ENCODE peak calls at places on chromosomes 13 and 19, in eight cellular contexts. P is lower leg skin; F is NT2/D1; H is BJ; I is neuronal stem cell; K is effector memory CD4-positive, alpha-beta T cell; M is fibroblast of mammary gland; W is heart right ventricle. U is an unnamed sample.

GRCh38 chr19:40714519-40715299 is 2.0 kb downstream of the COQ8B start:
- DNase-seq in P (peak), F (peak), H (no peak), I (peak), K (peak), M (peak), W (peak), U (peak)

GRCh38 chr13:97849305-97849704 is 104.2 kb upstream of the IPO5 start:
- DNase-seq in P (no peak), F (no peak), H (no peak), I (peak), K (no peak), M (peak), W (no peak), U (no peak)

GRCh38 chr19:54882758-54883157 is 8.7 kb downstream of the FCAR start:
- DNase-seq in P (no peak), F (no peak), H (no peak), I (no peak), K (no peak), M (no peak), W (no peak), U (no peak)

GRCh38 chr19:27974082-27974513 is 1238.9 kb downstream of the UQCRFS1 start:
- DNase-seq in P (no peak), F (no peak), H (no peak), I (peak), K (no peak), M (peak), W (no peak), U (no peak)

GRCh38 chr13:30865131-30866009 is 40.7 kb upstream of the MEDAG start:
- DNase-seq in P (peak), F (no peak), H (peak), I (peak), K (no peak), M (peak), W (peak), U (peak)

GRCh38 chr13:74062933-74063332 is 71.3 kb downstream of the KLF12 start:
- DNase-seq in P (no peak), F (no peak), H (no peak), I (no peak), K (no peak), M (peak), W (peak), U (no peak)

GRCh38 chr13:20825476-20825875 is 51.7 kb upstream of the EEF1AKMT1 start:
- DNase-seq in P (no peak), F (no peak), H (no peak), I (no peak), K (no peak), M (no peak), W (no peak), U (no peak)

GRCh38 chr19:46551175-46551574 is 50.0 kb upstream of the CALM3 start:
- DNase-seq in P (no peak), F (no peak), H (no peak), I (no peak), K (no peak), M (no peak), W (no peak), U (no peak)

GRCh38 chr13:59269476-59269875 is 894.3 kb downstream of the DIAPH3 start:
- DNase-seq in P (no peak), F (no peak), H (peak), I (no peak), K (no peak), M (no peak), W (no peak), U (peak)

GRCh38 chr19:13417054-13417453 is 89.2 kb downstream of the CACNA1A start:
- DNase-seq in P (no peak), F (no peak), H (no peak), I (no peak), K (no peak), M (no peak), W (peak), U (no peak)

GRCh38 chr13:30341815-30342570 is 34.6 kb upstream of the KATNAL1 start:
- DNase-seq in P (peak), F (no peak), H (peak), I (no peak), K (no peak), M (peak), W (peak), U (peak)

GRCh38 chr19:49910179-49910578 is 13.5 kb upstream of the IL4I1 start:
- DNase-seq in P (no peak), F (no peak), H (no peak), I (no peak), K (no peak), M (no peak), W (no peak), U (no peak)

GRCh38 chr19:7636691-7637373 is at the start of gene STXBP2:
- DNase-seq in P (peak), F (peak), H (no peak), I (peak), K (peak), M (no peak), W (no peak), U (no peak)

GRCh38 chr19:9741476-9742171 is 26.9 kb downstream of the ZNF846 start:
- DNase-seq in P (no peak), F (no peak), H (no peak), I (no peak), K (no peak), M (no peak), W (no peak), U (no peak)

GRCh38 chr13:86681223-86681622 is 882.0 kb upstream of the SLITRK6 start:
- DNase-seq in P (no peak), F (no peak), H (no peak), I (no peak), K (no peak), M (no peak), W (no peak), U (no peak)

GRCh38 chr19:34481861-34482379 is 362 bp downstream of the WTIP start:
- DNase-seq in P (peak), F (no peak), H (no peak), I (no peak), K (no peak), M (peak), W (no peak), U (no peak)

GRCh38 chr19:35202722-35203674 is 25.5 kb downstream of the FAM187B start:
- DNase-seq in P (no peak), F (peak), H (no peak), I (no peak), K (no peak), M (no peak), W (no peak), U (no peak)

GRCh38 chr13:113560645-113561416 is 23.7 kb upstream of the TFDP1 start:
- DNase-seq in P (peak), F (peak), H (no peak), I (no peak), K (no peak), M (no peak), W (no peak), U (no peak)

GRCh38 chr13:24718192-24718965 is 38.2 kb downstream of the ATP12A start:
- DNase-seq in P (peak), F (no peak), H (no peak), I (no peak), K (no peak), M (no peak), W (peak), U (no peak)

GRCh38 chr19:47601180-47601904 is 7.6 kb upstream of the BICRA start:
- DNase-seq in P (no peak), F (no peak), H (no peak), I (no peak), K (no peak), M (no peak), W (no peak), U (no peak)

GRCh38 chr13:95123726-95124125 is 177.5 kb downstream of the ABCC4 start:
- DNase-seq in P (no peak), F (no peak), H (no peak), I (no peak), K (no peak), M (no peak), W (no peak), U (no peak)

GRCh38 chr13:23427342-23428182 is 5.9 kb downstream of the SACS start:
- DNase-seq in P (no peak), F (no peak), H (peak), I (no peak), K (no peak), M (peak), W (peak), U (peak)

GRCh38 chr19:42420055-42420544 is 7.1 kb downstream of the LIPE start:
- DNase-seq in P (no peak), F (no peak), H (no peak), I (no peak), K (peak), M (peak), W (no peak), U (no peak)

GRCh38 chr19:32404213-32404938 is 1.2 kb upstream of the DPY19L3 start:
- DNase-seq in P (no peak), F (peak), H (no peak), I (peak), K (no peak), M (peak), W (no peak), U (no peak)

GRCh38 chr19:32407004-32407992 is 1.7 kb downstream of the DPY19L3 start:
- DNase-seq in P (peak), F (no peak), H (no peak), I (no peak), K (no peak), M (peak), W (no peak), U (no peak)

GRCh38 chr19:32405431-32406160 is at the start of gene DPY19L3:
- DNase-seq in P (peak), F (peak), H (peak), I (peak), K (peak), M (peak), W (peak), U (peak)

GRCh38 chr19:32404939-32405430 is 585 bp upstream of the DPY19L3 start:
- DNase-seq in P (peak), F (peak), H (no peak), I (no peak), K (peak), M (peak), W (peak), U (no peak)

DNA sequence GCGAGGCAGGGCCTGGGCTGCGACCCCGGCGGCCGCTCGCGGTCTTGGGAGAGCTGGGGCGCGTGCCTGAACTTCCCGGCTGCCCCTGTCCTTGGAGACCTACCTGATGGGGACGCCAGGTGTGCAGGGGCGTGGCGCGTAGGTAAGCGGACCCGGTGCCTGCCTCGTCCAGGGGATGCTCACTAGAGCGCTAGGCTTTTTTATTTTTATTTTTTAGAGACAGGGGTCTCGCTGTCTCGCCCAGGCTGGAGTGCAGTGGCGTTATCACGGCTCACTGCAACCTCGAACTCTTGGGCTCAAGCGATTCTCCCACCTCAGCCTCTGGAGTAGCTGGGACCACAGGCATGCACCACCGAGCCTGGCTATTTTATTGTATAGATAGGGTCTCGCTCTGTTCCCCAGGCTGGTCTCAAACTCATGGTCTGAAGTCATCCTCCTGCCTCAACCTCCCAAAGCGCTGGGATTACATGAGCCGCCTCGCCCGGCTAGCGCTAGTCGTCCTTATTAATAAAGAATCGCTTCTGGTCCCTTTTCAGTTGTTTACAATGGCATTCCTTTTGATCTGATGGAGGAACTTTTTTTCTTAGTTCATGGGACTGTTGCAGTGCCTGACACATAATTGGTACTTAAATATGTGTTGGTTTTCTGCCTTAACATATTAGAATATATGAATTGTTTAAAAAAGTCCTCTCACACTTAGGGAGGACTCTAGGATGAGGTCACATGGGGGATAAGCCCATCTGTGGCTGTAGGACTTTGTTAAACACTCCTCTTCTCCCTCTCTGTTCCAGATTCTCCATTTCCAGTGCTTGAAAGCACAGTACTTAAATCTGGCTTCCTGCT is 812 bp downstream of the DPY19L3 start:
- DNase-seq in P (no peak), F (no peak), H (no peak), I (no peak), K (no peak), M (no peak), W (no peak), U (no peak)
- H3K4me3 ChIP-seq in P (peak), F (peak), H (peak), I (peak), K (peak), M (peak), W (peak), U (peak)

GRCh38 chr13:21879263-21879914 is 208.5 kb downstream of the FGF9 start:
- DNase-seq in P (peak), F (no peak), H (no peak), I (no peak), K (no peak), M (no peak), W (no peak), U (no peak)
- H3K4me3 ChIP-seq in P (no peak), F (no peak), H (no peak), I (no peak), K (no peak), M (no peak), W (no peak), U (no peak)

GRCh38 chr13:50428183-50428877 is 413.1 kb downstream of the KCNRG start:
- DNase-seq in P (no peak), F (no peak), H (no peak), I (no peak), K (no peak), M (no peak), W (no peak), U (no peak)

GRCh38 chr13:50425772-50426171 is 410.5 kb downstream of the KCNRG start:
- DNase-seq in P (no peak), F (no peak), H (no peak), I (no peak), K (no peak), M (no peak), W (no peak), U (no peak)

GRCh38 chr13:50426932-50427331 is 411.7 kb downstream of the KCNRG start:
- DNase-seq in P (no peak), F (no peak), H (no peak), I (no peak), K (no peak), M (no peak), W (no peak), U (no peak)

GRCh38 chr13:50422181-50423148 is 407.2 kb downstream of the KCNRG start:
- DNase-seq in P (no peak), F (no peak), H (no peak), I (no peak), K (no peak), M (no peak), W (no peak), U (no peak)

DNA sequence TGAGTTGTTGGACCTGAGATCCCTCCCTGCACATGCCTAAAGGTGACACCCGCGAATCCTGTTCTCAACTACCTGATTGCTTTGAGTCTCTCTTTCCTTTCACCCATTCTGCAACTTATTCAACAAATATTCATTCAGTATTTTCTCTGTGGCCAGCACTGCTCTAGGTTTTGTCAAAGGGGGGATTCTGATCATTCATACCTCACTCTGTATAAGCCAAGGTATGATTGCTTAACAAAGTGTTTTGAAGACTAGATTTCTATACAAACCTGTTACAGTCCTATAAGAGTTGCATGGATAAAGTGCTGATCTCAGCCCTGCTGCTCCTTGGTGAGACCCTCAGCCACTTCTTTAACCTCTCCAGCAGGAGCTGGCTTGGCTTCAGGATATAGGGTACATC is 409.7 kb downstream of the KCNRG start:
- DNase-seq in P (no peak), F (no peak), H (no peak), I (no peak), K (no peak), M (no peak), W (no peak), U (no peak)
- H3K4me3 ChIP-seq in P (no peak), F (no peak), H (no peak), I (no peak), K (no peak), M (no peak), W (no peak), U (no peak)

DNA sequence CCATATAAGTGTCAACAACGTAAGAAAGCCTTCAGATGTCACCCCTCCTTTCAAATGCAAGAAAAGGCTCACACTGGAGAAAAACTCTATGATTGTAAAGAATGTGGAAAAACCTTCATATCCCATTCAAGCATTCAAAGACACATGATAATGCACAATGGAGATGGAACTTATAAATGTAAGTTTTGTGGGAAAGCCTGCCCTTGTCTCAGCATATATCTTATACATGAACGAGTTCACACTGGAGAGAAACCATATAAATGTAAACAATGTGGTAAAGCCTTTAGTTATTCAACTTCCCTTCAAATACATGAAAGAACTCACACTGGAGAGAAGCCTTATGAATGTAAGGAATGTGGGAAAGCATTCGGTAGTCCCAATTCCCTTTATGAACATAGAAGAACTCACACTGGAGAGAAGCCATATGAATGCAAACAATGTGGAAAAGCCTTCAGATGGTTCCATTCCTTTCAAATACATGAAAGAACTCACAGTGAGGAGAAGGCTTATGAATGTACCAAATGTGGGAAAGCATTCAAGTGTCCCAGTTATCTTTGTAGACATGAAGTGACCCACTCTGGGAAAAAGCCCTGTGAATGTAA is 11.1 kb downstream of the ZNF844 start:
- DNase-seq in P (no peak), F (no peak), H (no peak), I (no peak), K (no peak), M (no peak), W (no peak), U (no peak)
- H3K4me3 ChIP-seq in P (no peak), F (no peak), H (no peak), I (no peak), K (no peak), M (no peak), W (no peak), U (no peak)

DNA sequence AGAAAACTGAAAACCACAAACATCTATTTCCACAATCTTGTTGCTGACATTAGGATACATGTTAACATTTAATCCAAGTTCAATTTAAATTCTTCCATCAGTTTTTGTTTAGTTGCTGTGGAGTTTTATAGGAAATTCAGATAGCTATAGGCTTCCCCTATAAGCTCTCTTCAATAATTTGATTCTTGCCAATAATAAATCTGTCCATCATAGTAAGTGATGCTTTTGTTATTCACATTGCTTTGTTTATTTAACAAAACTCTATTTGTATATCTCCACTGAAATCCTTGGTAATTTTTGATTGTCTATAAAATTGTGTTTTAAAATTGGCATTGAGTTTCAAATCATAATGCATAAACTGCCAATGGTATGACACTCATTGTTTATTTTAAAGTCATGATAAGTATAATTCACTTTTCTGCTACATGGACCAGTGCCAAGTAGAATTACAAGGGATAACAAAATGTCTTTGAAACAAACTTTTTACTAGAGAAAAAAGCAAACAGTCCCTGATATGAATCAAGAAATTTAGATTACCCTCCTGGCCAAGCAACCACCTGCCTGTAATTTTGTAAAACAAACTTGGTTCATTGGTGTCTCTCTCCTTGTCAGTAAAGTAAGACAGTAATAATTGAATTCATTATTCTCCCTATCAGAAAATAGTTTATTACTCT is 577.3 kb upstream of the GPC6 start:
- DNase-seq in P (no peak), F (no peak), H (no peak), I (no peak), K (no peak), M (no peak), W (no peak), U (no peak)
- H3K4me3 ChIP-seq in P (no peak), F (no peak), H (no peak), I (no peak), K (no peak), M (no peak), W (no peak), U (no peak)

GRCh38 chr19:2722541-2723344 is 1.6 kb upstream of the DIRAS1 start:
- DNase-seq in P (no peak), F (no peak), H (peak), I (no peak), K (no peak), M (peak), W (peak), U (no peak)

GRCh38 chr19:2723345-2723715 is 2.2 kb upstream of the DIRAS1 start:
- DNase-seq in P (no peak), F (no peak), H (no peak), I (no peak), K (no peak), M (no peak), W (no peak), U (no peak)

GRCh38 chr19:2721570-2722540 is 683 bp upstream of the DIRAS1 start:
- DNase-seq in P (no peak), F (no peak), H (no peak), I (no peak), K (no peak), M (no peak), W (no peak), U (no peak)

GRCh38 chr19:2724148-2724557 is 3.0 kb upstream of the DIRAS1 start:
- DNase-seq in P (no peak), F (no peak), H (no peak), I (no peak), K (no peak), M (no peak), W (no peak), U (no peak)

GRCh38 chr19:2723747-2724146 is 2.6 kb upstream of the DIRAS1 start:
- DNase-seq in P (no peak), F (no peak), H (no peak), I (no peak), K (no peak), M (no peak), W (no peak), U (no peak)
- H3K4me3 ChIP-seq in P (no peak), F (no peak), H (no peak), I (no peak), K (no peak), M (no peak), W (no peak), U (no peak)

GRCh38 chr19:56312787-56313343 is 1.8 kb downstream of the ZSCAN5A start:
- DNase-seq in P (no peak), F (no peak), H (no peak), I (no peak), K (no peak), M (no peak), W (no peak), U (no peak)
- H3K4me3 ChIP-seq in P (no peak), F (no peak), H (no peak), I (no peak), K (no peak), M (no peak), W (no peak), U (no peak)

GRCh38 chr13:53439439-53440225 is 411.0 kb downstream of the OLFM4 start:
- DNase-seq in P (no peak), F (no peak), H (no peak), I (no peak), K (no peak), M (no peak), W (no peak), U (no peak)
- H3K4me3 ChIP-seq in P (no peak), F (no peak), H (no peak), I (no peak), K (no peak), M (no peak), W (no peak), U (no peak)